ENCODE peak calls at places on chromosomes 3 and 15, in four cellular contexts. I is PC-3, H is osteoblast, N is tibial nerve. E is an unnamed sample.

GRCh38 chr3:55897573-55898224 is 410.6 kb upstream of the WNT5A start:
- DNase-seq in I (peak), H (no peak), N (no peak), E (no peak)

GRCh38 chr15:69200773-69201745 is 40.6 kb downstream of the GLCE start:
- DNase-seq in I (no peak), H (no peak), N (no peak), E (no peak)

GRCh38 chr3:65636326-65636725 is 402.4 kb downstream of the MAGI1 start:
- DNase-seq in I (no peak), H (no peak), N (no peak), E (no peak)

GRCh38 chr3:50269977-50270413 is 1.0 kb downstream of the SEMA3B start:
- DNase-seq in I (peak), H (peak), N (no peak), E (no peak)

GRCh38 chr3:57794501-57794900 is 38.4 kb downstream of the SLMAP start:
- DNase-seq in I (no peak), H (no peak), N (no peak), E (no peak)

GRCh38 chr3:195839260-195840010 is 27.7 kb upstream of the MUC4 start:
- DNase-seq in I (no peak), H (peak), N (no peak), E (no peak)

GRCh38 chr3:16801698-16802097 is 83.1 kb upstream of the PLCL2 start:
- DNase-seq in I (no peak), H (no peak), N (no peak), E (no peak)

GRCh38 chr15:101031203-101031602 is 112.0 kb downstream of the LRRK1 start:
- DNase-seq in I (peak), H (peak), N (no peak), E (no peak)

GRCh38 chr15:60673156-60673555 is 194.2 kb upstream of the ICE2 start:
- DNase-seq in I (no peak), H (no peak), N (no peak), E (no peak)

GRCh38 chr3:41525288-41526064 is 326.2 kb downstream of the CTNNB1 start:
- DNase-seq in I (no peak), H (no peak), N (no peak), E (no peak)

GRCh38 chr3:87148020-87148419 is 79.1 kb upstream of the CHMP2B start:
- DNase-seq in I (no peak), H (no peak), N (no peak), E (no peak)

GRCh38 chr3:59499954-59500353 is 450.1 kb upstream of the CFAP20DC start:
- DNase-seq in I (no peak), H (no peak), N (no peak), E (no peak)

GRCh38 chr15:69422336-69422895 is 8.3 kb downstream of the KIF23 start:
- DNase-seq in I (no peak), H (no peak), N (no peak), E (no peak)

GRCh38 chr3:43071313-43071893 is 34.5 kb downstream of the POMGNT2 start:
- DNase-seq in I (peak), H (no peak), N (no peak), E (no peak)

GRCh38 chr3:89947357-89947954 is 840.0 kb downstream of the EPHA3 start:
- DNase-seq in I (no peak), H (no peak), N (no peak), E (no peak)

GRCh38 chr15:87739866-87740265 is 516.7 kb downstream of the NTRK3 start:
- DNase-seq in I (no peak), H (peak), N (no peak), E (no peak)

GRCh38 chr3:172635588-172635987 is 75.3 kb downstream of the NCEH1 start:
- DNase-seq in I (peak), H (no peak), N (no peak), E (no peak)

GRCh38 chr3:181755959-181756358 is 44.2 kb downstream of the SOX2 start:
- DNase-seq in I (no peak), H (no peak), N (no peak), E (no peak)

GRCh38 chr3:4750306-4751056 is 228.8 kb upstream of the BHLHE40 start:
- DNase-seq in I (no peak), H (peak), N (no peak), E (no peak)

GRCh38 chr15:59996498-59997041 is 7.5 kb upstream of the FOXB1 start:
- DNase-seq in I (no peak), H (peak), N (no peak), E (no peak)

GRCh38 chr3:58003093-58003492 is 5.1 kb upstream of the FLNB start:
- DNase-seq in I (no peak), H (peak), N (no peak), E (no peak)

GRCh38 chr3:73512095-73512494 is 112.6 kb downstream of the PDZRN3 start:
- DNase-seq in I (no peak), H (no peak), N (no peak), E (no peak)

GRCh38 chr3:135017494-135017893 is 222.4 kb downstream of the EPHB1 start:
- DNase-seq in I (no peak), H (no peak), N (no peak), E (peak)

GRCh38 chr15:59165726-59166125 is 40.9 kb upstream of the LDHAL6B start:
- DNase-seq in I (peak), H (no peak), N (no peak), E (no peak)

GRCh38 chr15:72838311-72838731 is 54.8 kb upstream of the ADPGK start:
- DNase-seq in I (no peak), H (no peak), N (no peak), E (no peak)

GRCh38 chr15:34607832-34608231 is 24.4 kb upstream of the GOLGA8B start:
- DNase-seq in I (no peak), H (no peak), N (no peak), E (no peak)

GRCh38 chr3:59605318-59605717 is 555.5 kb upstream of the CFAP20DC start:
- DNase-seq in I (no peak), H (no peak), N (no peak), E (no peak)

GRCh38 chr15:78264304-78265136 is at the start of gene DNAJA4:
- DNase-seq in I (no peak), H (peak), N (peak), E (no peak)

GRCh38 chr3:189630667-189631372 is 369 bp upstream of the TP63 start:
- DNase-seq in I (no peak), H (peak), N (no peak), E (no peak)

GRCh38 chr3:14602804-14603644 is 48.5 kb upstream of the CCDC174 start:
- DNase-seq in I (peak), H (peak), N (no peak), E (no peak)

GRCh38 chr15:45645026-45645980 is 10.5 kb downstream of the SQOR start:
- DNase-seq in I (peak), H (peak), N (no peak), E (no peak)

GRCh38 chr3:89227218-89227617 is 119.8 kb downstream of the EPHA3 start:
- DNase-seq in I (peak), H (no peak), N (no peak), E (no peak)

GRCh38 chr3:186939536-186939935 is 9.2 kb downstream of the ST6GAL1 start:
- DNase-seq in I (no peak), H (no peak), N (no peak), E (peak)
- H3K27ac ChIP-seq in I (no peak), H (no peak), N (no peak), E (peak)

GRCh38 chr3:183437696-183438564 is 9.5 kb upstream of the MCF2L2 start:
- DNase-seq in I (no peak), H (no peak), N (no peak), E (no peak)

GRCh38 chr3:183435701-183436100 is 7.3 kb upstream of the MCF2L2 start:
- DNase-seq in I (no peak), H (no peak), N (no peak), E (no peak)

GRCh38 chr3:183438749-183439148 is 10.3 kb upstream of the MCF2L2 start:
- DNase-seq in I (no peak), H (no peak), N (no peak), E (no peak)

GRCh38 chr3:183434992-183435391 is 6.6 kb upstream of the MCF2L2 start:
- DNase-seq in I (no peak), H (no peak), N (no peak), E (no peak)

GRCh38 chr3:183437060-183437459 is 8.6 kb upstream of the MCF2L2 start:
- DNase-seq in I (no peak), H (no peak), N (no peak), E (no peak)
- TF ChIP-seq CTCF in I (no peak), H (no peak), N (no peak), E (no peak)

DNA sequence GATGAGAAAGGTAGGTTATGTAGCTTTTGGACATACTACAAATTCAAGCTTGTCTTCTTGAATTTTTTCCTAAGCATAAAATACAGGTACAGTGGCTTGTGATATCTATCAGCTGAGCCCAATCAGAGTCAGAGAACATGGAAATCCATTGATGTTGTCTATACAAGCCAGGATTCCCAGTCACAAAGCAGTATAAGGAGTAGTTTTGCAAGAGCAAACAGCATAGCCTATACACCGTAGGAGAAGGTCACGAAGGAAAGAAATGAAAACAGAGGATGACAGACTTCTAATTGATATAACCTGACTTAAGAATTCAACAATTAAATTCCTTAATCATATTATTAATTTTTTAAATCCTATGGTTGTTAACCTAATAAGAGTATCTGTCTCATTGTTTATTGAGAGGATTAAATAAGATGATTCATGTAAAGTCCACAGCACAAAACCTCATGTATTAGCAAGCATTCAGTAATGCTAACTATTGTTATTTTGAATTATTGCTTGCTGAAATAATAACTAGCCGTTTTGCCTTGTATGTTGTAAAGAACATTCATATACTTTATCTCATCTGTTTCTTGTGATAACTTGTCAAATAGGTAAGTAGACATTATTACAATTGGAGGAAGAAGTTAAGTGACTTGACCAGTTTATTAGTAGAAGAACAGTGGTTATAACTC is 276.6 kb upstream of the ZPLD1 start:
- DNase-seq in I (peak), H (no peak), N (no peak), E (no peak)
- H3K27ac ChIP-seq in I (peak), H (peak), N (no peak), E (no peak)

DNA sequence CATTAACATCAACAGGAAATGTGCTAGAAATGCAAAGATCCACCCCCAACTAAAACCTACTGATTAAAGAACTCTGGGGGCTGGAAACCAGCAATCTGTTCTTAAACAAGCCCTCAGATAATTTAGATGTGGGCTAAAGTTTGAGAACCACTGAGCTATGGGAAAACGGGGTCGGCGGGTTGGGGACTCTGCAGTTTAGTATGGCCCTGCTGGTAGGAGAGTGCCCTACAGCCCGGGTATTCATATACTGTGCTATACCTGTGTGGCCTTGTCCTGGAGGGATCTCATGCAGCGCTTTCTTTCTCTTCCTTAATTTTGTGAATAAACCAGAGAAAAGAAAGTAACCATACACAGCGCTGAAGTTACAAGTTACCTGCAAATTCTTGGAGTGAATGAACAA is 189.7 kb upstream of the GBE1 start:
- DNase-seq in I (no peak), H (no peak), N (no peak), E (no peak)
- TF ChIP-seq CTCF in I (no peak), H (no peak), N (no peak), E (no peak)

DNA sequence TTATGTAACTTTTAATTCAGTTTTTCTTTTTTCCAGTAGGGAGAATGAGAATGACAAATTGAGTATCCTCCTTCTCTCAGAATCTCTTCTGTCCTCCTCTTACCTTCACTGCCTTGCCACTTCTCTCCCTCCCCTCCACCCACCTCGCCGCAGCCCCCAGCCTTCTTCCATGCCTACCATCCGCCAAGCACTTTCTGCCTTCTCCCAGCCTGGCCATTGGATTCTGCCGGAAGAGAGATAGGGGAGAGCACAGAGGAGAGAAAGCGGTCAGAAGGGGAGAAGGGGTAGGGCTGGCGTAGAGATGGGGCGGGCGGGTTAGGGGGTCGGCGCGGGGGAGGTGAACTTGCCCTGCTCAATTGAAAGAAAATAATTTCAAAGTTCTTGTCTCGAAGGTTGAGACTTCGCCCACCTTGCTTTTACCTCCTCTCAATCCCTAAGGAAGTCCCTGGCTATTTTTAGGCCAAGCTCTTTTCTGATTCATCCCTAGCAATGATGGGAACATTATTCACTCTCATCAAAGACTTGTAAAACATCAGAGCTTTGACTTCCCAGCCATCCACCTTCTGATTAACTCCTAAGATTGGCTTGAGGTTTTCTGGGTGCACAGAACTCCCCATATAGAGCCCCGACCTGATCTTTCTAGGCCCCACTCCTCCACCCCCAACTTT is 802 bp downstream of the C3orf52 start:
- DNase-seq in I (peak), H (peak), N (no peak), E (no peak)
- H3K27ac ChIP-seq in I (peak), H (peak), N (peak), E (peak)

E was measured in ascending aorta.